ENCODE peak calls at places on chromosome 12, in eight cellular contexts. R is vagina, J is right atrium auricular region, C is mammary epithelial cell, Q is A549, K is H1, X is HCT116, O is choroid plexus epithelial cell. P is an unnamed sample.

GRCh38 chr12:27244680-27245005 is 557 bp downstream of the STK38L start:
- DNase-seq in R (no peak), J (no peak), C (peak; percentile 54), Q (no peak), K (no peak), X (no peak), O (peak; percentile 51), P (no peak)

GRCh38 chr12:49624919-49625577 is 1.7 kb downstream of the PRPF40B start:
- DNase-seq in R (no peak), J (no peak), C (peak; percentile 92), Q (peak; percentile 39), K (no peak), X (peak; percentile 7), O (peak; percentile 43), P (no peak)

GRCh38 chr12:30725739-30726138 is 29.0 kb downstream of the CAPRIN2 start:
- DNase-seq in R (no peak), J (no peak), C (peak; percentile 57), Q (peak; percentile 47), K (no peak), X (peak; percentile 54), O (peak; percentile 80), P (no peak)

GRCh38 chr12:52801773-52802172 is 5.9 kb upstream of the KRT3 start:
- DNase-seq in R (no peak), J (no peak), C (no peak), Q (peak; percentile 38), K (no peak), X (no peak), O (no peak), P (no peak)

GRCh38 chr12:49338830-49339463 is 2.0 kb upstream of the C1QL4 start:
- DNase-seq in R (no peak), J (no peak), C (no peak), Q (no peak), K (no peak), X (no peak), O (no peak), P (no peak)

GRCh38 chr12:67747869-67748760 is 99.6 kb downstream of the DYRK2 start:
- DNase-seq in R (no peak), J (no peak), C (peak; percentile 5), Q (peak; percentile 79), K (no peak), X (peak; percentile 42), O (peak; percentile 70), P (no peak)

GRCh38 chr12:57603758-57604453 is 718 bp upstream of the DTX3 start:
- DNase-seq in R (no peak), J (no peak), C (peak; percentile 67), Q (no peak), K (no peak), X (no peak), O (peak; percentile 69), P (no peak)

GRCh38 chr12:49208661-49209060 is 19.8 kb upstream of the TUBA1A start:
- DNase-seq in R (no peak), J (no peak), C (no peak), Q (no peak), K (no peak), X (no peak), O (no peak), P (no peak)

GRCh38 chr12:129903092-129903945 is 506 bp downstream of the TMEM132D start:
- DNase-seq in R (no peak), J (no peak), C (no peak), Q (no peak), K (no peak), X (no peak), O (no peak), P (peak; percentile 45)

GRCh38 chr12:125515887-125516286 is 450.7 kb downstream of the AACS start:
- DNase-seq in R (no peak), J (no peak), C (no peak), Q (no peak), K (no peak), X (no peak), O (no peak), P (no peak)

DNA sequence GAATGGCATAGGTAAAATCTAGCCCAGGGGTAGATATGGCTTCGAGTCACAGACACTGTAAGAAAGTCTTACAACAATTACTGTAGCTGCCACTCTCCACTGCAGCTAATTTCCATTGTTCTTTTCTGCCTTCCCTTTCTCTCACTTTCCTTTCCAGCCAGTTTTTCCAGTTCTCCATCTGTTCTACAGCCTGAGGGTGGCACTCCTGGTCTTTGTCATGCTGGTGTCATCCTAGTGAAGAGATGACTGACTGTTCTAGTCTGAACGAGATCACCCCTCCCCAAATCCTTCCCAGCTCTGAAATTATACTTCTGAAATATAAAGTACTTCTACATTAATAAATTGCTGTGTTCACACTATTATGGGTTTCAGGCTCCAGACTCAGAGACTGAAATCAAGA is 74.2 kb upstream of the CSRP2 start:
- DNase-seq in R (no peak), J (no peak), C (peak; percentile 74), Q (peak; percentile 8), K (no peak), X (peak; percentile 27), O (no peak), P (no peak)
- TF ChIP-seq CTCF in R (no peak), J (no peak), C (no peak), Q (no peak), K (peak; percentile 54), X (peak; percentile 41), O (no peak), P (no peak)

GRCh38 chr12:116926283-116927243 is 15.8 kb downstream of the FBXW8 start:
- DNase-seq in R (no peak), J (no peak), C (no peak), Q (no peak), K (no peak), X (no peak), O (no peak), P (no peak)
- TF ChIP-seq CTCF in R (no peak), J (no peak), C (no peak), Q (no peak), K (no peak), X (no peak), O (no peak), P (no peak)

GRCh38 chr12:8697120-8697475 is 693 bp upstream of the RIMKLB start:
- DNase-seq in R (no peak), J (no peak), C (peak; percentile 47), Q (no peak), K (no peak), X (no peak), O (peak; percentile 62), P (no peak)
- TF ChIP-seq CTCF in R (no peak), J (peak; percentile 18), C (no peak), Q (no peak), K (no peak), X (no peak), O (peak; percentile 6), P (no peak)

GRCh38 chr12:104985206-104985605 is 910 bp upstream of the NOPCHAP1 start:
- DNase-seq in R (no peak), J (no peak), C (no peak), Q (peak; percentile 29), K (no peak), X (no peak), O (no peak), P (no peak)
- TF ChIP-seq CTCF in R (no peak), J (no peak), C (no peak), Q (no peak), K (no peak), X (peak; percentile 23), O (no peak), P (no peak)

GRCh38 chr12:101066489-101066888 is 143.5 kb downstream of the SLC5A8 start:
- DNase-seq in R (no peak), J (no peak), C (no peak), Q (no peak), K (no peak), X (no peak), O (no peak), P (no peak)
- TF ChIP-seq CTCF in R (no peak), J (no peak), C (no peak), Q (no peak), K (no peak), X (no peak), O (no peak), P (no peak)

GRCh38 chr12:66235626-66236281 is 46.7 kb downstream of the IRAK3 start:
- DNase-seq in R (no peak), J (no peak), C (no peak), Q (peak; percentile 27), K (no peak), X (no peak), O (peak; percentile 53), P (no peak)
- TF ChIP-seq CTCF in R (no peak), J (no peak), C (peak; percentile 36), Q (no peak), K (no peak), X (no peak), O (peak; percentile 35), P (no peak)

DNA sequence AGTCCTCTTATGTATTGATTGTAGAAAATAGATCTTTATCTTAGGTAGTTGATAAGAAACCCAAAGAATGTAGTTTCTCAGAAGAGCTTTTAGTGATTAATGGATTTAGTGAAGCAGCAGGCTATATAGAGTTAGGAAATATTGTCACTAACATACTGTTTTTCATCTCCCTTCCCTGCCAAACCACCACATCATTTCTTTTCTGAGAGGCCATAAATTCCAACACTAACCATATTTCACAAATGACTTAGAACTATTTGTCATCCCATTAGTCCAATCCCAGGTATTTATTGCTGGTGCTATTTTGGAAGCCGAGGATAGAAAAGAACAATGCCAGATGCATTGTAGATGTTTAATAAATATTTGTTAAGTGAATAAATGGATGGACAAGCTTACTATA is 185.7 kb downstream of the KICS2 start:
- DNase-seq in R (no peak), J (no peak), C (no peak), Q (no peak), K (no peak), X (no peak), O (no peak), P (no peak)
- TF ChIP-seq CTCF in R (no peak), J (no peak), C (no peak), Q (no peak), K (no peak), X (no peak), O (no peak), P (no peak)

DNA sequence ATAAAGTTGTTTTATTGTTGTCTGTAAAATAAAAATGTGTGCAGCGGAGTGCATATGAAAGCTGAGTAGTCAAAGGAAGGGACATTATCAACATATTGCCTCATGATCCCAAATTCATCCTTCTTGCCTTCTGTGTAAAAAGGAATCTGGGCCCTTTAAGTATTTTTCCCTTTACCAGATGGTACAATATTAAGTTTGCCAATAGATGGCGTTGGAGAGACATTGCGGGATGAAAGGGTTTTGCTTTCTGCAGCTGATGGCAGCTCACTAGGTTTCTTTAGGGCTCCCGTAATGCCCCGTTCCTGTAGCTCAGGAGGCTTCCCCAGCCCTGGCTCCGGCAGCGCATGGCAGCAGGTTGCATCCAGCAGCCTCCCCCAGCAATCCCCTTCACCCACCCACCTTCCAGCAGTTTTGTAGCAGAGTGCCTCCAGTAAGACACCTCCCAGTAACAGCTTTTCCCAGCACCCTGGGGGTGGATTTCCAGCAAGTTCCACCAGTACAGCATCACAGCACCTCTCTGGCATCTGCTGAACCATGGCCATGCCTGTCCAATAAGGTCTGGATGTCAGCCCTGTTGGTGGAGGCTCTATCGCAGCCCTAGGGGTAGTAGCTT is 354.4 kb downstream of the MED13L start:
- DNase-seq in R (peak; percentile 62), J (peak; percentile 30), C (no peak), Q (peak; percentile 53), K (no peak), X (no peak), O (peak; percentile 21), P (no peak)
- TF ChIP-seq CTCF in R (no peak), J (no peak), C (no peak), Q (peak; percentile 37), K (peak; percentile 49), X (peak; percentile 66), O (peak; percentile 33), P (no peak)